ENCODE peak calls at places on chromosomes 3 and 15, in eight cellular contexts. E is HFF-Myc, L is hypothalamus, P is ACHN, S is fibroblast of gingiva, D is nucleus accumbens, H is heart left ventricle, W is LoVo. J is an unnamed sample.

GRCh38 chr3:171811059-171811912 is 1.0 kb upstream of the PLD1 start:
- DNase-seq in S (peak), H (no peak), W (no peak), E (peak), L (no peak), D (no peak), P (peak), J (no peak)

GRCh38 chr3:18079739-18080138 is 337.3 kb upstream of the TBC1D5 start:
- DNase-seq in D (no peak), S (no peak), W (no peak), E (no peak), H (no peak), L (no peak), P (no peak), J (no peak)

GRCh38 chr3:153641321-153641720 is 479.3 kb downstream of the RAP2B start:
- DNase-seq in H (no peak), W (no peak), S (no peak), D (no peak), E (no peak), L (no peak), P (no peak), J (no peak)

GRCh38 chr3:69085543-69086132 is 901 bp downstream of the ARL6IP5 start:
- DNase-seq in S (peak), L (peak), W (no peak), D (peak), H (peak), E (no peak), P (peak), J (no peak)

GRCh38 chr15:51931016-51931415 is 40.6 kb downstream of the LEO1 start:
- DNase-seq in E (no peak), S (no peak), D (no peak), L (no peak), P (no peak), H (no peak), W (no peak), J (no peak)

GRCh38 chr3:46693038-46693896 is at the start of gene ALS2CL:
- DNase-seq in E (no peak), W (peak), H (peak), P (peak), D (peak), S (no peak), L (peak), J (peak)

GRCh38 chr15:47374222-47374621 is 343.1 kb upstream of the SEMA6D start:
- DNase-seq in L (no peak), D (no peak), P (peak), H (no peak), W (no peak), S (peak), E (no peak), J (peak)

GRCh38 chr3:116253511-116253910 is 191.8 kb downstream of the LSAMP start:
- DNase-seq in D (no peak), E (no peak), W (no peak), L (no peak), H (no peak), P (no peak), S (no peak), J (no peak)

GRCh38 chr3:44234674-44235268 is 6.9 kb upstream of the TOPAZ1 start:
- DNase-seq in S (no peak), W (no peak), L (no peak), H (no peak), E (no peak), D (no peak), P (no peak), J (no peak)

GRCh38 chr3:64417816-64418215 is 192.6 kb upstream of the PRICKLE2 start:
- DNase-seq in E (no peak), P (no peak), L (no peak), H (no peak), D (no peak), S (peak), W (no peak), J (no peak)

GRCh38 chr3:135688003-135688402 is 277.5 kb upstream of the PPP2R3A start:
- DNase-seq in L (no peak), W (no peak), S (no peak), E (no peak), P (no peak), H (no peak), D (no peak), J (no peak)

GRCh38 chr3:9786209-9786739 is 6.0 kb downstream of the TADA3 start:
- DNase-seq in L (no peak), E (no peak), H (no peak), S (no peak), P (no peak), W (no peak), D (no peak), J (no peak)

GRCh38 chr3:110138966-110139555 is 801.7 kb upstream of the DPPA4 start:
- DNase-seq in D (no peak), H (no peak), L (no peak), P (no peak), S (no peak), E (no peak), W (no peak), J (no peak)

J was measured in endothelial cell.